ENCODE peak calls at places on chromosomes 12 and 14, in six cellular contexts. E is choroid plexus epithelial cell, S is breast epithelium, T is HepG2, D is fibroblast of mammary gland, Q is PC-3. W is an unnamed sample.

GRCh38 chr12:47079365-47079893 is at the start of gene PCED1B:
- DNase-seq in S (peak), D (peak), E (peak), T (peak), Q (peak), W (peak)

GRCh38 chr12:4909397-4909733 is 340 bp upstream of the KCNA1 start:
- DNase-seq in Q (no peak), T (no peak), S (no peak), E (no peak), D (no peak), W (no peak)

GRCh38 chr14:61561144-61561543 is 134.2 kb upstream of the HIF1A start:
- DNase-seq in Q (peak), T (peak), E (peak), D (peak), S (no peak), W (peak)

GRCh38 chr12:70178038-70178437 is 65.2 kb upstream of the CNOT2 start:
- DNase-seq in Q (no peak), T (no peak), E (peak), S (no peak), D (peak), W (peak)

GRCh38 chr12:52252728-52253328 is 19.8 kb downstream of the KRT7 start:
- DNase-seq in E (no peak), S (no peak), T (no peak), Q (peak), D (no peak), W (no peak)

GRCh38 chr14:92499216-92499615 is 14.4 kb upstream of the RIN3 start:
- DNase-seq in Q (no peak), T (no peak), D (no peak), E (no peak), S (no peak), W (no peak)

GRCh38 chr12:97503073-97503472 is 40.5 kb downstream of the RMST start:
- DNase-seq in T (peak), D (no peak), Q (no peak), S (no peak), E (no peak), W (no peak)

GRCh38 chr12:116236148-116236731 is 41.3 kb downstream of the MED13L start:
- DNase-seq in Q (peak), S (no peak), D (peak), E (peak), T (peak), W (peak)

GRCh38 chr12:62006076-62006732 is 254.0 kb upstream of the USP15 start:
- DNase-seq in E (peak), D (peak), T (peak), Q (peak), S (no peak), W (peak)

GRCh38 chr14:68426661-68427549 is 366.0 kb downstream of the ZFP36L1 start:
- DNase-seq in S (no peak), E (no peak), T (no peak), Q (peak), D (no peak), W (no peak)

GRCh38 chr12:31204995-31205582 is 120.9 kb downstream of the SINHCAF start:
- DNase-seq in T (no peak), Q (peak), E (peak), S (no peak), D (peak), W (peak)

GRCh38 chr14:76826122-76826521 is at the start of gene LRRC74A:
- DNase-seq in E (no peak), T (no peak), S (no peak), D (no peak), Q (peak), W (no peak)

GRCh38 chr12:103734847-103735246 is 106.2 kb downstream of the NT5DC3 start:
- DNase-seq in E (no peak), T (no peak), S (no peak), Q (no peak), D (no peak), W (no peak)

GRCh38 chr12:12999959-13000615 is at the start of gene HEBP1:
- DNase-seq in T (peak), S (peak), E (peak), D (peak), Q (peak), W (peak)

GRCh38 chr12:112664569-112664968 is 127.0 kb upstream of the RPH3A start:
- DNase-seq in S (no peak), Q (peak), T (no peak), E (peak), D (no peak), W (peak)

GRCh38 chr12:3527181-3527580 is 36.2 kb downstream of the PRMT8 start:
- DNase-seq in S (no peak), Q (peak), E (peak), D (peak), T (no peak), W (peak)

GRCh38 chr14:95300697-95301526 is 18.8 kb downstream of the CLMN start:
- DNase-seq in E (no peak), S (no peak), Q (no peak), T (peak), D (no peak), W (no peak)

GRCh38 chr14:102659797-102660196 is 67.3 kb downstream of the RCOR1 start:
- DNase-seq in S (no peak), T (no peak), D (peak), E (peak), Q (peak), W (peak)

GRCh38 chr12:6115389-6115788 is 9.1 kb downstream of the VWF start:
- DNase-seq in D (no peak), E (no peak), T (no peak), S (no peak), Q (peak), W (peak)

GRCh38 chr12:109879332-109880048 is 851 bp downstream of the GLTP start:
- DNase-seq in S (no peak), T (no peak), E (peak), D (peak), Q (peak), W (peak)

GRCh38 chr14:65230287-65230728 is 128.0 kb upstream of the MAX start:
- DNase-seq in Q (no peak), D (peak), T (peak), S (no peak), E (no peak), W (peak)

GRCh38 chr14:60736494-60736893 is 1.9 kb downstream of the MNAT1 start:
- DNase-seq in E (peak), S (no peak), Q (peak), T (peak), D (peak), W (peak)

GRCh38 chr14:86013663-86014062 is 483.7 kb downstream of the FLRT2 start:
- DNase-seq in T (peak), S (no peak), E (peak), Q (peak), D (peak), W (no peak)

GRCh38 chr12:38783304-38783703 is 122.1 kb downstream of the CPNE8 start:
- DNase-seq in S (no peak), D (no peak), T (no peak), Q (no peak), E (no peak), W (no peak)

GRCh38 chr12:572532-572899 is 90.7 kb downstream of the NINJ2 start:
- DNase-seq in Q (no peak), E (peak), T (peak), S (peak), D (peak), W (no peak)

GRCh38 chr12:41743835-41744234 is 400.8 kb downstream of the GXYLT1 start:
- DNase-seq in D (peak), T (peak), Q (peak), E (no peak), S (no peak), W (no peak)

GRCh38 chr12:75954076-75954475 is 77.5 kb downstream of the PHLDA1 start:
- DNase-seq in E (peak), S (no peak), T (peak), Q (peak), D (peak), W (peak)

GRCh38 chr14:38278035-38278434 is 22.1 kb upstream of the CLEC14A start:
- DNase-seq in S (no peak), E (peak), Q (peak), D (no peak), T (no peak), W (peak)

GRCh38 chr12:87690236-87690810 is 338.9 kb downstream of the C12orf50 start:
- DNase-seq in Q (peak), D (peak), T (no peak), E (peak), S (no peak), W (no peak)

DNA sequence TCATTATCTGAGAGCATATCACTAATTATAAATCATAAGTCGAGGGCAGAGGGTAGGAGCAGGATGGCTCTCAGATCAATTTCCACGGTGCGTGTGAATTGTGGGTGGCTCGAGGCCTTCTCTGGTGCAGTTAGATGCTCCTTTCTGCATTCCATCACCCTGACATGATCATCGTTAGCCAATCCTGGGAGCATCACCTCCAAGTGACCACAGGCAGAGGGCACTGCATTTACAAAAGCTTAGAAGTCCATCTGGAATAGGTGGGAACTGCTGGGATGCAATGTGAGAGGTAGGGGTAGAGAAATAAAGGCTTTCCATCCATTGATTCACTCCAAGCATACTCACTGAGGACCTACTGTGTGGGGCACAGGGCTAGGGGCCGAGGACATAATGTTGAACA is 538.2 kb upstream of the TBX3 start:
- DNase-seq in S (no peak), T (peak), E (no peak), Q (no peak), D (no peak), W (no peak)
- TF ChIP-seq CTCF in S (no peak), T (peak), E (no peak), Q (no peak), D (no peak), W (no peak)

GRCh38 chr14:104434214-104435076 is 145.1 kb upstream of the C14orf180 start:
- DNase-seq in T (no peak), S (no peak), D (no peak), Q (no peak), E (no peak), W (no peak)

GRCh38 chr14:104432611-104433231 is 146.8 kb upstream of the C14orf180 start:
- DNase-seq in Q (no peak), D (no peak), E (no peak), T (no peak), S (peak), W (no peak)

GRCh38 chr14:104433401-104434213 is 146.0 kb upstream of the C14orf180 start:
- DNase-seq in T (no peak), S (peak), E (no peak), D (no peak), Q (no peak), W (no peak)

GRCh38 chr14:104431351-104431928 is 148.1 kb upstream of the C14orf180 start:
- DNase-seq in T (no peak), S (no peak), E (no peak), Q (no peak), D (no peak), W (no peak)

GRCh38 chr14:104431929-104432541 is 147.5 kb upstream of the C14orf180 start:
- DNase-seq in D (no peak), T (no peak), Q (no peak), S (no peak), E (no peak), W (no peak)
- H3K4me3 ChIP-seq in D (no peak), T (no peak), Q (no peak), S (no peak), E (no peak), W (no peak)

GRCh38 chr12:111274820-111275219 is 94.1 kb downstream of the PHETA1 start:
- DNase-seq in S (no peak), D (peak), T (no peak), E (peak), Q (peak), W (no peak)
- TF ChIP-seq CTCF in S (no peak), D (peak), T (peak), E (peak), Q (peak), W (peak)

GRCh38 chr12:10716704-10717315 is 6.3 kb downstream of the YBX3 start:
- DNase-seq in E (peak), S (peak), T (no peak), D (peak), Q (peak), W (peak)
- H3K4me3 ChIP-seq in E (peak), S (peak), T (no peak), D (peak), Q (peak), W (peak)

GRCh38 chr12:48536602-48537001 is 11.2 kb downstream of the OR8S1 start:
- DNase-seq in Q (no peak), D (no peak), T (no peak), E (no peak), S (no peak), W (no peak)
- TF ChIP-seq CTCF in Q (no peak), D (no peak), T (no peak), E (no peak), S (no peak), W (no peak)

GRCh38 chr12:118586433-118586832 is 210.1 kb downstream of the SUDS3 start:
- DNase-seq in D (no peak), T (no peak), Q (no peak), S (no peak), E (no peak), W (no peak)
- H3K4me3 ChIP-seq in D (no peak), T (no peak), Q (no peak), S (no peak), E (no peak), W (no peak)